ENCODE peak calls at places on chromosomes 3 and 15, in six cellular contexts. N is caudate nucleus; B is T-cell; Z is endodermal cell; S is tibial nerve; F is activated CD4-positive, alpha-beta T cell treated with anti-CD3 and anti-CD28 coated beads, Interleukin-2, amount 50 U/mL, for 1 hour. U is an unnamed sample.

GRCh38 chr3:19399356-19399755 is 251.0 kb downstream of the KCNH8 start:
- DNase-seq in N (no peak), B (no peak), Z (no peak), S (no peak), F (no peak), U (no peak)

GRCh38 chr3:10939556-10939955 is 53.0 kb upstream of the SLC6A1 start:
- DNase-seq in N (no peak), B (no peak), Z (no peak), S (no peak), F (no peak), U (no peak)

GRCh38 chr3:44337253-44337652 is 1.3 kb upstream of the TCAIM start:
- DNase-seq in N (no peak), B (no peak), Z (peak), S (no peak), F (no peak), U (no peak)

GRCh38 chr3:45640091-45640507 is 45.5 kb downstream of the LIMD1 start:
- DNase-seq in N (no peak), B (no peak), Z (no peak), S (no peak), F (no peak), U (no peak)

GRCh38 chr3:128286691-128287090 is 133.4 kb downstream of the EEFSEC start:
- DNase-seq in N (no peak), B (no peak), Z (no peak), S (no peak), F (no peak), U (no peak)

GRCh38 chr3:12294885-12295580 is 6.2 kb downstream of the PPARG start:
- DNase-seq in N (no peak), B (no peak), Z (no peak), S (no peak), F (no peak), U (no peak)

GRCh38 chr3:188243124-188243795 is 89.3 kb downstream of the LPP start:
- DNase-seq in N (no peak), B (no peak), Z (no peak), S (no peak), F (no peak), U (no peak)

GRCh38 chr3:14273886-14274517 is 95.4 kb downstream of the LSM3 start:
- DNase-seq in N (no peak), B (no peak), Z (peak), S (no peak), F (no peak), U (no peak)

GRCh38 chr15:49155834-49156627 is 632 bp upstream of the COPS2 start:
- DNase-seq in N (no peak), B (no peak), Z (peak), S (no peak), F (no peak), U (no peak)

GRCh38 chr3:7340795-7341194 is 479.9 kb downstream of the GRM7 start:
- DNase-seq in N (no peak), B (no peak), Z (no peak), S (no peak), F (no peak), U (no peak)

GRCh38 chr3:135503429-135504083 is 462.0 kb upstream of the PPP2R3A start:
- DNase-seq in N (peak), B (no peak), Z (peak), S (peak), F (peak), U (peak)

GRCh38 chr3:62371032-62371734 is 2.2 kb downstream of the FEZF2 start:
- DNase-seq in N (no peak), B (no peak), Z (peak), S (no peak), F (no peak), U (no peak)

GRCh38 chr3:102156426-102156825 is 278.4 kb upstream of the ZPLD1 start:
- DNase-seq in N (no peak), B (no peak), Z (no peak), S (no peak), F (no peak), U (no peak)

GRCh38 chr3:175728566-175728965 is 869.4 kb downstream of the NAALADL2 start:
- DNase-seq in N (no peak), B (no peak), Z (no peak), S (no peak), F (no peak), U (no peak)

GRCh38 chr3:57855943-57856342 is 99.8 kb downstream of the SLMAP start:
- DNase-seq in N (no peak), B (no peak), Z (no peak), S (no peak), F (no peak), U (no peak)

GRCh38 chr3:176431986-176432385 is 765.3 kb downstream of the TBL1XR1 start:
- DNase-seq in N (no peak), B (no peak), Z (no peak), S (no peak), F (no peak), U (no peak)

GRCh38 chr15:99436472-99437314 is 129.1 kb upstream of the MEF2A start:
- DNase-seq in N (no peak), B (no peak), Z (peak), S (no peak), F (no peak), U (no peak)

U was measured in CD4-positive, CD25-positive, alpha-beta regulatory T cell.